ENCODE peak calls at places on chromosomes 5 and 9, in nine cellular contexts. H is GDM1; T is NCI-H460; G is HTR-8/SVneo; V is right atrium auricular region; P is HFFc6; E is stimulated activated CD4-positive, alpha-beta T cell treated with anti-CD3 and anti-CD28 coated beads, Interleukin-1b, Interleukin-23, amount 100 ng/mL, for 1 hour; B is epithelial cell of prostate; L is RKO. S is an unnamed sample.

GRCh38 chr9:98211260-98211659 is 18.8 kb upstream of the CORO2A start:
- DNase-seq in H (no peak), T (no peak), G (no peak), V (no peak), P (no peak), E (no peak), B (no peak), L (no peak), S (no peak)

GRCh38 chr9:14779566-14780022 is 57.1 kb upstream of the CER1 start:
- DNase-seq in H (no peak), T (no peak), G (no peak), V (no peak), P (no peak), E (no peak), B (no peak), L (no peak), S (no peak)

GRCh38 chr9:36676823-36677521 is 104.3 kb downstream of the MELK start:
- DNase-seq in H (no peak), T (no peak), G (no peak), V (no peak), P (no peak), E (no peak), B (no peak), L (no peak), S (no peak)

GRCh38 chr9:13266172-13266571 is 13.3 kb downstream of the MPDZ start:
- DNase-seq in H (no peak), T (no peak), G (no peak), V (no peak), P (peak; percentile 7), E (no peak), B (no peak), L (no peak), S (no peak)

GRCh38 chr5:72067682-72068470 is 39.4 kb upstream of the MAP1B start:
- DNase-seq in H (no peak), T (no peak), G (peak; percentile 62), V (no peak), P (peak; percentile 87), E (no peak), B (peak; percentile 24), L (no peak), S (no peak)

GRCh38 chr5:172875372-172876279 is 41.6 kb downstream of the ERGIC1 start:
- DNase-seq in H (no peak), T (no peak), G (no peak), V (no peak), P (peak; percentile 58), E (no peak), B (no peak), L (no peak), S (no peak)

GRCh38 chr5:60517850-60518249 is 182.1 kb downstream of the DEPDC1B start:
- DNase-seq in H (no peak), T (no peak), G (no peak), V (no peak), P (no peak), E (no peak), B (no peak), L (no peak), S (no peak)

GRCh38 chr5:169385636-169386035 is 84.7 kb upstream of the SLIT3 start:
- DNase-seq in H (no peak), T (no peak), G (no peak), V (no peak), P (no peak), E (no peak), B (no peak), L (no peak), S (no peak)

GRCh38 chr9:114492991-114493390 is 12.3 kb downstream of the WHRN start:
- DNase-seq in H (no peak), T (no peak), G (no peak), V (no peak), P (no peak), E (no peak), B (no peak), L (no peak), S (no peak)

GRCh38 chr5:81533629-81534480 is 139.9 kb upstream of the ACOT12 start:
- DNase-seq in H (no peak), T (no peak), G (no peak), V (no peak), P (no peak), E (no peak), B (no peak), L (no peak), S (no peak)

GRCh38 chr9:117021881-117022280 is 334.8 kb downstream of the TRIM32 start:
- DNase-seq in H (no peak), T (no peak), G (no peak), V (no peak), P (no peak), E (no peak), B (no peak), L (peak; percentile 22), S (no peak)

GRCh38 chr9:120985759-120986353 is 59.3 kb upstream of the TRAF1 start:
- DNase-seq in H (peak; percentile 18), T (peak; percentile 59), G (peak; percentile 39), V (no peak), P (peak; percentile 77), E (no peak), B (no peak), L (peak; percentile 86), S (peak; percentile 40)

GRCh38 chr5:38724301-38725030 is 121.3 kb upstream of the OSMR start:
- DNase-seq in H (no peak), T (no peak), G (peak; percentile 33), V (no peak), P (peak; percentile 25), E (no peak), B (no peak), L (peak; percentile 20), S (no peak)

GRCh38 chr5:39411051-39411450 is 13.7 kb downstream of the DAB2 start:
- DNase-seq in H (no peak), T (no peak), G (no peak), V (no peak), P (peak; percentile 37), E (no peak), B (no peak), L (peak; percentile 5), S (peak; percentile 62)

GRCh38 chr5:175823731-175824525 is 47.5 kb upstream of the CPLX2 start:
- DNase-seq in H (no peak), T (no peak), G (no peak), V (no peak), P (no peak), E (no peak), B (no peak), L (no peak), S (no peak)